ENCODE peak calls at places on chromosomes 6 and 20, in six cellular contexts. One of them, this sample, is unnamed.

GRCh38 chr6:27168586-27169443 is 78.7 kb upstream of the PRSS16 start:
- DNase-seq in neural progenitor cell: no peak
- DNase-seq in SK-N-SH: no peak
- DNase-seq in GM23248: peak
- DNase-seq in MM.1S: no peak
- DNase-seq in HCT116: no peak
- DNase-seq in this sample: peak

GRCh38 chr6:81981812-81982211 is 229.3 kb upstream of the TENT5A start:
- DNase-seq in GM23248: peak
- DNase-seq in MM.1S: peak
- DNase-seq in neural progenitor cell: no peak
- DNase-seq in HCT116: peak
- DNase-seq in SK-N-SH: no peak
- DNase-seq in this sample: peak

GRCh38 chr6:26553264-26553738 is 15.1 kb downstream of the HMGN4 start:
- DNase-seq in neural progenitor cell: peak
- DNase-seq in SK-N-SH: peak
- DNase-seq in HCT116: peak
- DNase-seq in GM23248: peak
- DNase-seq in MM.1S: peak
- DNase-seq in this sample: peak

GRCh38 chr6:11729083-11729482 is 49.5 kb downstream of the ADTRP start:
- DNase-seq in MM.1S: no peak
- DNase-seq in GM23248: no peak
- DNase-seq in neural progenitor cell: no peak
- DNase-seq in SK-N-SH: no peak
- DNase-seq in HCT116: no peak
- DNase-seq in this sample: no peak

GRCh38 chr6:17418281-17419188 is 25.1 kb downstream of the CAP2 start:
- DNase-seq in SK-N-SH: no peak
- DNase-seq in HCT116: no peak
- DNase-seq in GM23248: peak
- DNase-seq in neural progenitor cell: peak
- DNase-seq in MM.1S: no peak
- DNase-seq in this sample: peak

GRCh38 chr6:35360349-35361138 is 18.2 kb downstream of the PPARD start:
- DNase-seq in neural progenitor cell: no peak
- DNase-seq in SK-N-SH: peak
- DNase-seq in MM.1S: no peak
- DNase-seq in GM23248: peak
- DNase-seq in HCT116: no peak
- DNase-seq in this sample: peak

GRCh38 chr6:53587291-53587690 is 42.4 kb upstream of the GCLC start:
- DNase-seq in neural progenitor cell: no peak
- DNase-seq in SK-N-SH: no peak
- DNase-seq in GM23248: no peak
- DNase-seq in MM.1S: no peak
- DNase-seq in HCT116: no peak
- DNase-seq in this sample: no peak

GRCh38 chr20:41017448-41018042 is 11.1 kb upstream of the TOP1 start:
- DNase-seq in GM23248: no peak
- DNase-seq in neural progenitor cell: no peak
- DNase-seq in SK-N-SH: no peak
- DNase-seq in HCT116: no peak
- DNase-seq in MM.1S: no peak
- DNase-seq in this sample: peak

GRCh38 chr6:28767133-28767532 is 156.7 kb downstream of the TRIM27 start:
- DNase-seq in GM23248: no peak
- DNase-seq in neural progenitor cell: no peak
- DNase-seq in MM.1S: no peak
- DNase-seq in HCT116: no peak
- DNase-seq in SK-N-SH: no peak
- DNase-seq in this sample: no peak

GRCh38 chr20:13865825-13866351 is 81.1 kb downstream of the NDUFAF5 start:
- DNase-seq in GM23248: peak
- DNase-seq in MM.1S: no peak
- DNase-seq in SK-N-SH: no peak
- DNase-seq in neural progenitor cell: no peak
- DNase-seq in HCT116: no peak
- DNase-seq in this sample: no peak

GRCh38 chr6:165231177-165231576 is 78.2 kb downstream of the C6orf118 start:
- DNase-seq in SK-N-SH: no peak
- DNase-seq in GM23248: no peak
- DNase-seq in HCT116: no peak
- DNase-seq in neural progenitor cell: no peak
- DNase-seq in MM.1S: no peak
- DNase-seq in this sample: no peak

GRCh38 chr6:163356324-163356723 is 58.2 kb upstream of the QKI start:
- DNase-seq in MM.1S: no peak
- DNase-seq in GM23248: peak
- DNase-seq in HCT116: no peak
- DNase-seq in neural progenitor cell: peak
- DNase-seq in SK-N-SH: peak
- DNase-seq in this sample: peak

GRCh38 chr6:10429638-10430427 is 15.0 kb upstream of the TFAP2A start:
- DNase-seq in GM23248: peak
- DNase-seq in neural progenitor cell: peak
- DNase-seq in HCT116: no peak
- DNase-seq in MM.1S: peak
- DNase-seq in SK-N-SH: peak
- DNase-seq in this sample: peak

GRCh38 chr6:138004423-138005287 is 102.6 kb downstream of the PERP start:
- DNase-seq in neural progenitor cell: peak
- DNase-seq in MM.1S: peak
- DNase-seq in SK-N-SH: no peak
- DNase-seq in GM23248: peak
- DNase-seq in HCT116: peak
- DNase-seq in this sample: peak

GRCh38 chr6:117288083-117288715 is 22.8 kb downstream of the VGLL2 start:
- DNase-seq in MM.1S: no peak
- DNase-seq in GM23248: no peak
- DNase-seq in SK-N-SH: no peak
- DNase-seq in neural progenitor cell: no peak
- DNase-seq in HCT116: no peak
- DNase-seq in this sample: no peak

GRCh38 chr6:14647311-14647710 is 529.7 kb downstream of the CD83 start:
- DNase-seq in MM.1S: no peak
- DNase-seq in HCT116: no peak
- DNase-seq in SK-N-SH: no peak
- DNase-seq in GM23248: no peak
- DNase-seq in neural progenitor cell: no peak
- DNase-seq in this sample: no peak

GRCh38 chr6:157762636-157763035 is 60.4 kb upstream of the SNX9 start:
- DNase-seq in SK-N-SH: no peak
- DNase-seq in MM.1S: no peak
- DNase-seq in GM23248: peak
- DNase-seq in HCT116: no peak
- DNase-seq in neural progenitor cell: no peak
- DNase-seq in this sample: no peak

GRCh38 chr6:38391206-38391908 is 248.4 kb downstream of the BTBD9 start:
- DNase-seq in GM23248: peak
- DNase-seq in neural progenitor cell: peak
- DNase-seq in MM.1S: no peak
- DNase-seq in SK-N-SH: no peak
- DNase-seq in HCT116: peak
- DNase-seq in this sample: peak

GRCh38 chr20:39292193-39292736 is 330.1 kb downstream of the DHX35 start:
- DNase-seq in HCT116: no peak
- DNase-seq in SK-N-SH: no peak
- DNase-seq in neural progenitor cell: no peak
- DNase-seq in GM23248: no peak
- DNase-seq in MM.1S: no peak
- DNase-seq in this sample: no peak

GRCh38 chr20:49951160-49951559 is 15.0 kb downstream of the RNF114 start:
- DNase-seq in MM.1S: no peak
- DNase-seq in GM23248: peak
- DNase-seq in SK-N-SH: no peak
- DNase-seq in neural progenitor cell: no peak
- DNase-seq in HCT116: no peak
- DNase-seq in this sample: peak

DNA sequence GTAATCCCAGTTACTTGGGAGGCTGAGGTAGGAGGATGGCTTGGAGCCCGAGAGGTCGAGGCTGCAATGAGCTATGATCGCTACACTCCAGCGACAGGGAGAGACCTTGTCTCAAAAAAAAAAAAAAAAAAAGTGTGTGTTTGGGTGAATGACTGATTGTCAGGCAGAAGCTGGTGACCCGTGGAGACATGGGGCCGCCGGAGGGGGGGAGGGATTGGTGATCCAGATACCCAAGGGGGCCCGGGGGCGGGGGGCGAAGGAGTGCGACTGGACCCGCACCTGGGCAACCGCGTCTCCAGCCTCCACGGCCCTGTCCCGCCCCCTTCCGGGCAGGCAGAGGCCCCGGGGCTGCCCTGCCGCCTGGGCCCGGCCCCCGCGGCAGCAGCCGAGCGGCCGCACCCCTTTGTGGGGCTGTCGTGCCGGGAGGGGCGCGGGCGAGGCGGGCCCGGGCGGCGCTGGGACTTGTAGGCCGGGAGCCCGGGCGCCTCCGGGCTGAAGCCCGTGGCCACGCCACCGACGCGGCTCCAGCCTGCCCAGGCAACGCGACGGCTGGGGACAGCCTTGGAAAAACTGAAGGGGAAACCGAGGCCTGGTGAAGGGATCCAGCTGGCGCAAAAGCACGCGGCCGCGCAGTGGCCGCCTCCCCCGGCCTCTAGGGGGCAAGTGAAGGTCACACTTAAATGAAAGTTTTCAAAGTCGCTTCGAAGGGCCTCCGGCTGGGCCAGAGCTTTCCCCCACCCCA is 2.1 kb upstream of the RBM38 start:
- DNase-seq in HCT116: peak
- DNase-seq in SK-N-SH: no peak
- DNase-seq in neural progenitor cell: peak
- DNase-seq in GM23248: peak
- DNase-seq in MM.1S: peak
- DNase-seq in this sample: peak
- H3K9ac ChIP-seq in HCT116: peak
- H3K9ac ChIP-seq in SK-N-SH: no peak
- H3K9ac ChIP-seq in neural progenitor cell: no peak
- H3K9ac ChIP-seq in GM23248: peak
- H3K9ac ChIP-seq in MM.1S: peak
- H3K9ac ChIP-seq in this sample: peak

DNA sequence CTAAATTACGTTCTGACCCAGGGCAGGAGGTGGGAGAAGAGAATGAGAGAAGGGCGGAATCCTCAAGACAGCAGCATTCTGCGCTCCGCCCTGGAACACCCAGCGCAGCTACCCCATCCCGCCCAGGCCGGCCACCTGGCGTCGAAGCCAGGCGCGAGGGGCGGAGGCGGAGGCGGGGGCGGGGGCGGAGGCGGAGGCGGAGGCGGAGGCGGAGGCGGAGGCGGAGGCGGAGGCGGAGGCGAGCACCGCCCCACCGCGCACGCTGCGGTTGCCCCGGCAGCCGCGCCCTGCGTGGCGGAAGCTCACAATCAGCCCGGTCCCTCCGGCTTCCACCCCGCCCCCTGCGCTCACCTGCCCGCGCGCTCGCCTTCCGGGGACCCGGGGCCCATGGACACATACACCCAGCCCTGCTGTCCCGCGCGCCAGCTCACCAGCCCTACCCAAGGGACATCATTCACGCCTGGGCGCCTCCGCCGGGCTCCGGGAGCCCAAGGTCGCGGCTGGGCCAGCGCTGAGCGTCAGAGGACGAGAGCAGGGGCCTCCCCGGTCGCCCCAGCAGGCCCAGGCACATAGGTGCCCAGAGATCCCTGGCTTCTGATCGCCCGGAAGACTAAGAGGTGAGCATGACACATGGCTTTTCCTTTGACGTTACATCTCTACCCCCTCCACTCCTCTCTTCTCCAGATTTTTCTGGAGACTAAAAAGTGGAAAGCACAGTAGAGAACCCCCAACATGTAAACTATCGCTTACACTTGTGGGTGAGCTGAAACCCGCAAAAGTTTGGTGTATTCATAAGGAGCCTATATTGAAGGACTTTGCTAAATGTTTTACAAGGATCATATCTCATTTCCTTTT is at the start of gene ANKEF1:
- DNase-seq in HCT116: peak
- DNase-seq in neural progenitor cell: peak
- DNase-seq in SK-N-SH: peak
- DNase-seq in GM23248: peak
- DNase-seq in MM.1S: peak
- DNase-seq in this sample: peak
- H2AFZ ChIP-seq in HCT116: peak
- H2AFZ ChIP-seq in neural progenitor cell: peak
- H2AFZ ChIP-seq in SK-N-SH: peak
- H2AFZ ChIP-seq in GM23248: peak
- H2AFZ ChIP-seq in MM.1S: peak
- H2AFZ ChIP-seq in this sample: peak

DNA sequence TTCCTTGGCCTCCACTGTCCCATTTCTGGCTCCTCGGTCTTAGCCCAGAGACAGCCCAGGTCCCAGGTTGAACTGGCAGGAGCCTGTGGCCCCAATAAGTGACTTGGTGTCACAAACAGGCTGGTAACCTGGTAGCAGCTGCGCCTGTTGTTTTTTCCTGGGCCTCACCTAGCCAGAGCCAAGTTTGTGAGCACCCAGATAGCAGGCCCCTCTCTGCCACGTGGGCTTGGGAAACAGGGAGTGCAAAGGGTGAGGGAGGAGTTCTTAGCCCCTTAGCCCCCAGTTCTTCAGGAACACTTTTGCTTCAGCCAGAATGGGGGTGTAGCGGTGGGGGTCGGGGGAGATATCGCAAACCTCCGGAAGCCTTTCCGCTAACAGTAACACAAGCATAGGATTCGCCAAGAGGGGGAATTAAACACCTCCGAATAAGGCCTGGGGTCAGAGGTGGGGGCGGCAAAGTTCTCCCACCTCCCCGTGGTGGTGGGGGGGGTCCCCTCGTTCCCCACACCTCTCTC is 760 bp downstream of the C6orf132 start:
- DNase-seq in GM23248: peak
- DNase-seq in MM.1S: no peak
- DNase-seq in neural progenitor cell: no peak
- DNase-seq in SK-N-SH: no peak
- DNase-seq in HCT116: no peak
- DNase-seq in this sample: no peak
- TF ChIP-seq EZH2phosphoT487 in GM23248: no peak
- TF ChIP-seq EZH2phosphoT487 in MM.1S: no peak
- TF ChIP-seq EZH2phosphoT487 in neural progenitor cell: no peak
- TF ChIP-seq EZH2phosphoT487 in SK-N-SH: no peak
- TF ChIP-seq EZH2phosphoT487 in HCT116: no peak
- TF ChIP-seq EZH2phosphoT487 in this sample: no peak

DNA sequence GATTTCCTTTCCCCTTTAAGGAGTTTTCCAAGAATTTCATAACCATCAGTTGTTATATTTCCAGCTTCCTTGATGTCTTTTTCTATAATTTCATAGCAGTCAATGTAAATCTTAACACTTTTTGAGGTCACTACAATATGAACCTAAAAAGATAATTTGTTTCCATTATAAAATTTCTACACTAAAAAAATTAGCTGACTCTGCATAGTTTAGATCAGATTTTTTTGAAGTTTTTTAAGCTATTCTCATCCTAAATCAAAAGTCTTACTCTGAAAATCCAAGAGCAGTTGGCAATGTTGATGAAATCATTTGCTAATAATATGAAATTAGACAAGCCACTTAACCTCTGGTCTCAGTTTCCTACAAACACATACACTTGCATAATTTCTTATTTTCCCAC is 96.8 kb downstream of the COL12A1 start:
- DNase-seq in MM.1S: no peak
- DNase-seq in neural progenitor cell: no peak
- DNase-seq in GM23248: no peak
- DNase-seq in HCT116: no peak
- DNase-seq in SK-N-SH: no peak
- DNase-seq in this sample: no peak
- H3K9ac ChIP-seq in MM.1S: no peak
- H3K9ac ChIP-seq in neural progenitor cell: no peak
- H3K9ac ChIP-seq in GM23248: no peak
- H3K9ac ChIP-seq in HCT116: no peak
- H3K9ac ChIP-seq in SK-N-SH: no peak
- H3K9ac ChIP-seq in this sample: no peak